ENCODE peak calls at places on chromosomes 4 and X, in four cellular contexts. P is sigmoid colon, X is right cardiac atrium, Q is tibial artery. M is an unnamed sample.

GRCh38 chr4:168273838-168274237 is 44.7 kb downstream of the DDX60 start:
- DNase-seq in P (no peak), X (no peak), Q (no peak), M (no peak)

GRCh38 chrX:116413273-116413672 is 23.1 kb upstream of the SLC6A14 start:
- DNase-seq in Q (no peak), P (no peak), X (no peak), M (no peak)

GRCh38 chr4:24557036-24558022 is 27.0 kb downstream of the DHX15 start:
- DNase-seq in Q (no peak), P (no peak), X (no peak), M (no peak)

GRCh38 chr4:74950200-74950599 is 17.3 kb downstream of the PARM1 start:
- DNase-seq in Q (no peak), P (no peak), X (no peak), M (no peak)

GRCh38 chr4:7354937-7355336 is 79.8 kb downstream of the PSAPL1 start:
- DNase-seq in P (no peak), X (no peak), Q (no peak), M (no peak)

GRCh38 chr4:73311428-73311827 is 52.8 kb upstream of the ANKRD17 start:
- DNase-seq in Q (no peak), P (no peak), X (no peak), M (no peak)

GRCh38 chr4:102819588-102820365 is 7.6 kb downstream of the UBE2D3 start:
- DNase-seq in Q (no peak), P (no peak), X (no peak), M (no peak)

GRCh38 chr4:11769425-11769824 is 340.7 kb upstream of the HS3ST1 start:
- DNase-seq in P (no peak), X (peak), Q (peak), M (peak)

GRCh38 chr4:22670953-22671352 is 21.8 kb upstream of the GBA3 start:
- DNase-seq in Q (no peak), X (no peak), P (no peak), M (no peak)

GRCh38 chr4:70251250-70251944 is 9.0 kb downstream of the CSN3 start:
- DNase-seq in Q (no peak), X (no peak), P (no peak), M (no peak)

GRCh38 chr4:123832173-123833026 is 435.8 kb downstream of the SPRY1 start:
- DNase-seq in X (peak), P (peak), Q (peak), M (peak)

GRCh38 chr4:133997440-133997839 is 204.1 kb downstream of the PABPC4L start:
- DNase-seq in X (no peak), P (no peak), Q (no peak), M (no peak)

GRCh38 chr4:106032851-106033286 is 137.6 kb downstream of the NPNT start:
- DNase-seq in Q (no peak), X (no peak), P (no peak), M (no peak)

GRCh38 chr4:62881901-62882300 is 1527.3 kb downstream of the TECRL start:
- DNase-seq in Q (no peak), X (no peak), P (no peak), M (no peak)

GRCh38 chr4:10730590-10730989 is 46.0 kb upstream of the CLNK start:
- DNase-seq in Q (no peak), X (no peak), P (no peak), M (no peak)

GRCh38 chrX:1398431-1399340 is 6.8 kb upstream of the SLC25A6 start:
- DNase-seq in Q (no peak), P (peak), X (no peak), M (no peak)

GRCh38 chr4:126708716-126709115 is 924.0 kb upstream of the INTU start:
- DNase-seq in X (no peak), Q (no peak), P (no peak), M (no peak)

GRCh38 chr4:2937146-2937857 is 25.9 kb downstream of the NOP14 start:
- DNase-seq in X (no peak), P (peak), Q (peak), M (no peak)
- H3K4me3 ChIP-seq in X (no peak), P (no peak), Q (no peak), M (no peak)

DNA sequence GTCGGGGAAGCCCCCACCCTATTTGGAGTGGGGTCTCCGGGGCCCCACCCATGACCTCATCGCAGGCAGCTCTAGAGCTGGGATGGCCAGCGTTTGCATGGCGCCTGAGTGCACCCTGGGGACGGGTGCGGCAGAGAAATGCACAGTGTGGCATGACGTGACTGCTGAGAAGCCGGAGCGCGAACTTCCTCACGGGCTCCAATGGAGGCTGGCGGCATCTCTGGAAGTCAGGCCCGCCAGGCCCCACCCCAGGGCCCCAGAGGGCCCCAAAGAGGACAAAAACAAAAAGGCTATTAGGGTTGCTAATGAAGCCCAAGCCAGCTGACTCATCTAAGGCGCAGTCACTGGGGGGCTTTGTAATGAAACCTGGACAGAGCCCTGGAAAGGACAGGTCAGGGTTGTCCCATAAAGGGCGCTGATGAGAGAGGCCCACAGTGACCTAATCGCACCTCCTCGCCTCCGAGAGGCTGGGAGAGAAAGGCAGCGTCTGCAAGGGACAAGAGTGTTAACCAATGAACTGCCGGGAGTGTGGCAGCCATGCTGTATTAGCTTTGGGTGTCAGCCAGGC is 86.0 kb upstream of the C1QTNF7 start:
- DNase-seq in Q (no peak), P (no peak), X (no peak), M (no peak)
- H3K4me3 ChIP-seq in Q (no peak), P (no peak), X (no peak), M (no peak)

GRCh38 chr4:1759170-1759817 is 33.8 kb upstream of the FGFR3 start:
- DNase-seq in P (no peak), X (peak), Q (no peak), M (no peak)
- H3K4me3 ChIP-seq in P (no peak), X (no peak), Q (no peak), M (no peak)

GRCh38 chr4:88600129-88600849 is 8.0 kb downstream of the HERC3 start:
- DNase-seq in Q (no peak), X (no peak), P (no peak), M (no peak)
- H3K4me3 ChIP-seq in Q (no peak), X (no peak), P (no peak), M (no peak)

GRCh38 chr4:142367326-142368188 is 478.5 kb downstream of the INPP4B start:
- DNase-seq in X (no peak), P (no peak), Q (no peak), M (no peak)

GRCh38 chr4:142366821-142367220 is 479.3 kb downstream of the INPP4B start:
- DNase-seq in X (no peak), Q (no peak), P (no peak), M (no peak)

GRCh38 chr4:142363686-142364085 is 482.4 kb downstream of the INPP4B start:
- DNase-seq in X (no peak), Q (no peak), P (no peak), M (no peak)

GRCh38 chr4:142361981-142362380 is 484.1 kb downstream of the INPP4B start:
- DNase-seq in P (no peak), X (no peak), Q (no peak), M (no peak)

DNA sequence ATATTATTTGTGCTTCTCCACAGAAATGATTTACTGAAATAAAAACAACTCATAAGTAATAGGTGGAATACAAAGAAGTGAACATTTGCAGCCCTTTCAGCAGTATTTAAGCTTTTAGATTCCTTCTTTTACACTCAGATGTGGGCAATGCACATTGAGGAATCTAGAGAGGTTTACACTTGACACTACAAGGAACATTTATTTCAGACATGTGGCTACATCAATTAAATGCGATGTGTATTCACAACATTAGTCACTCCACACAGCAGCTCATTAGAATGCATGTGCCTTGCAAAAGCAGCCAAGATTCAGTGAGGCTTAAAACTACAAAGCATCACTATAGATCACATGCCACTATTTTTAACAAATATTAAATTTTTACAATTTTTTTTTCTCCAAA is 480.7 kb downstream of the INPP4B start:
- DNase-seq in P (no peak), Q (no peak), X (no peak), M (no peak)
- H3K4me3 ChIP-seq in P (no peak), Q (no peak), X (no peak), M (no peak)

DNA sequence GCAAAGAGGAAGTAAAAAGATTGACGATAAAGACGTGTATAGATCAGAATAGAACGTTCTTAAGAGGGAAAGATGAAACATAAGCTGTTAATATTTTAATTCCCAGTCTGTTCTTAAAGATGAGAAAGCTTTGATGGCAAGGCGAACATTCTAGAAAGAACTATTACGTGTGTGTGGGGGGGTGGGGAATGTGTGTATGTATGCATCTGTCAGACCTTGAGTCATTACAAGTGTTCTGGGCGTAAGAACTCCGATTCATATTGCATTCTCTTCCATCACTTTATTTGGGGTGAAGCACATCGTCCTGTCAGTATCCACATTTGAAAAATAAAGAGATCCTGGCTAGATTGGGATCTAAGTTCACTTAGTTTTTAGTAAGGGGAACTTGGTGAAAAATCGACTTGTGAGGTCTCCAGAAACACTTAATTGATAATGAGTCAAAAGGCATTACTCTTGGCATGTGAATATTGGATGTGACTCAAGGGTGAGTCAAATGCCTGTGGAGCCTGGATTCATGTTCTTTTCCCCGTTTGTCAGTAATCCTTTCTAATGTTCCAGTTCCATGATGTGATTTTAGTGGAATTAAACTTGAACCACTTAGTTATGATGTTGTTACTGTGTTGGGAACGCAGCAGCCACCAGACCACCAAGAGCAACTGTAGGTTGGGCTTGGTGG is 3.1 kb downstream of the SMS start:
- DNase-seq in X (no peak), P (no peak), Q (no peak), M (no peak)
- H3K4me3 ChIP-seq in X (no peak), P (no peak), Q (no peak), M (no peak)

GRCh38 chr4:52643846-52644245 is 15.3 kb downstream of the USP46 start:
- DNase-seq in P (peak), X (peak), Q (peak), M (peak)
- H3K4me3 ChIP-seq in P (no peak), X (no peak), Q (no peak), M (no peak)

GRCh38 chr4:15907430-15907829 is 31.1 kb downstream of the FGFBP1 start:
- DNase-seq in Q (no peak), P (no peak), X (no peak), M (no peak)
- H3K4me3 ChIP-seq in Q (no peak), P (no peak), X (no peak), M (no peak)